ENCODE peak calls at places on chromosomes 3 and 15, in four cellular contexts. T is left ventricle myocardium inferior, M is RWPE1, H is ovary. R is an unnamed sample.

GRCh38 chr3:20185364-20185732 is 658 bp downstream of the SGO1 start:
- DNase-seq in T (no peak), M (no peak), H (no peak), R (peak; percentile 28)

GRCh38 chr15:45378149-45378912 is at the start of gene GATM:
- DNase-seq in T (peak; percentile 85), M (peak; percentile 82), H (peak; percentile 88), R (peak; percentile 55)

GRCh38 chr3:64111872-64112271 is 88.6 kb upstream of the PSMD6 start:
- DNase-seq in T (no peak), M (no peak), H (no peak), R (no peak)

GRCh38 chr3:101701696-101702634 is 15.4 kb upstream of the RPL24 start:
- DNase-seq in T (no peak), M (no peak), H (no peak), R (no peak)

GRCh38 chr15:55434989-55435825 is 26.9 kb downstream of the PIERCE2 start:
- DNase-seq in T (no peak), M (peak; percentile 42), H (no peak), R (peak; percentile 41)

GRCh38 chr3:159904455-159904854 is 84.2 kb upstream of the IL12A start:
- DNase-seq in T (no peak), M (no peak), H (no peak), R (no peak)

GRCh38 chr3:66761093-66761780 is 236.9 kb upstream of the KBTBD8 start:
- DNase-seq in T (no peak), M (no peak), H (no peak), R (no peak)

GRCh38 chr3:31906182-31906581 is 74.9 kb downstream of the OSBPL10 start:
- DNase-seq in T (no peak), M (peak; percentile 19), H (no peak), R (peak; percentile 53)

GRCh38 chr15:83108266-83109219 is 1.1 kb downstream of the TM6SF1 start:
- DNase-seq in T (peak; percentile 56), M (no peak), H (no peak), R (no peak)

GRCh38 chr3:74443102-74443501 is 171.4 kb downstream of the CNTN3 start:
- DNase-seq in T (no peak), M (peak; percentile 26), H (no peak), R (peak; percentile 84)

GRCh38 chr15:31758126-31758525 is 272.2 kb upstream of the CHRNA7 start:
- DNase-seq in T (peak; percentile 62), M (peak; percentile 44), H (peak; percentile 57), R (no peak)

GRCh38 chr3:129313415-129313982 is 34.8 kb downstream of the HMCES start:
- DNase-seq in T (no peak), M (no peak), H (peak; percentile 55), R (peak; percentile 35)

GRCh38 chr15:65612616-65612946 is 1.6 kb upstream of the INTS14 start:
- DNase-seq in T (no peak), M (no peak), H (no peak), R (no peak)

GRCh38 chr3:116423365-116423764 is 21.9 kb downstream of the LSAMP start:
- DNase-seq in T (no peak), M (no peak), H (no peak), R (no peak)

GRCh38 chr15:23064156-23064555 is 24.8 kb upstream of the TUBGCP5 start:
- DNase-seq in T (no peak), M (no peak), H (no peak), R (no peak)

GRCh38 chr3:169264711-169265110 is 398.8 kb downstream of the MECOM start:
- DNase-seq in T (peak; percentile 23), M (peak; percentile 9), H (no peak), R (no peak)

GRCh38 chr15:26967719-26968269 is 3.2 kb upstream of the GABRG3 start:
- DNase-seq in T (no peak), M (no peak), H (no peak), R (no peak)

GRCh38 chr15:62110000-62110851 is 43.4 kb downstream of the C2CD4A start:
- DNase-seq in T (no peak), M (peak; percentile 69), H (no peak), R (peak; percentile 48)

GRCh38 chr3:151580592-151580991 is 119.7 kb upstream of the IGSF10 start:
- DNase-seq in T (no peak), M (no peak), H (no peak), R (peak; percentile 57)

GRCh38 chr3:171419457-171419856 is 40.7 kb downstream of the TNIK start:
- DNase-seq in T (no peak), M (no peak), H (no peak), R (no peak)

GRCh38 chr15:70447927-70448698 is 315.2 kb downstream of the UACA start:
- DNase-seq in T (peak; percentile 26), M (no peak), H (no peak), R (no peak)

GRCh38 chr3:132343018-132343612 is 25.9 kb downstream of the ACP3 start:
- DNase-seq in T (no peak), M (peak; percentile 30), H (no peak), R (no peak)

GRCh38 chr3:166444756-166445155 is 607.5 kb upstream of the BCHE start:
- DNase-seq in T (no peak), M (peak; percentile 56), H (no peak), R (peak; percentile 64)

GRCh38 chr3:57512174-57512573 is 32.0 kb downstream of the DNAH12 start:
- DNase-seq in T (no peak), M (no peak), H (no peak), R (peak; percentile 16)

GRCh38 chr3:52684184-52684583 is 1.5 kb downstream of the PBRM1 start:
- DNase-seq in T (no peak), M (no peak), H (no peak), R (no peak)
- H3K27ac ChIP-seq in T (peak overlapping the region; percentile 99), M (no peak overlapping the region), H (no peak overlapping the region), R (no peak overlapping the region)

GRCh38 chr3:142725352-142725739 is 1.5 kb downstream of the TRPC1 start:
- DNase-seq in T (no peak), M (no peak), H (no peak), R (no peak)

GRCh38 chr3:142723968-142724681 is at the start of gene TRPC1:
- DNase-seq in T (peak; percentile 72), M (peak; percentile 89), H (peak; percentile 80), R (peak; percentile 69)

GRCh38 chr3:142726017-142726416 is 2.2 kb downstream of the TRPC1 start:
- DNase-seq in T (no peak), M (no peak), H (no peak), R (no peak)

GRCh38 chr3:142724682-142725351 is 983 bp downstream of the TRPC1 start:
- DNase-seq in T (peak; percentile 39), M (peak; percentile 34), H (peak; percentile 68), R (peak; percentile 34)

GRCh38 chr3:142723665-142723967 is 218 bp upstream of the TRPC1 start:
- DNase-seq in T (no peak), M (no peak), H (no peak), R (no peak)
- H3K27ac ChIP-seq in T (peak overlapping the region; percentile 98), M (peak overlapping the region; percentile 85), H (no peak overlapping the region), R (no peak overlapping the region)

DNA sequence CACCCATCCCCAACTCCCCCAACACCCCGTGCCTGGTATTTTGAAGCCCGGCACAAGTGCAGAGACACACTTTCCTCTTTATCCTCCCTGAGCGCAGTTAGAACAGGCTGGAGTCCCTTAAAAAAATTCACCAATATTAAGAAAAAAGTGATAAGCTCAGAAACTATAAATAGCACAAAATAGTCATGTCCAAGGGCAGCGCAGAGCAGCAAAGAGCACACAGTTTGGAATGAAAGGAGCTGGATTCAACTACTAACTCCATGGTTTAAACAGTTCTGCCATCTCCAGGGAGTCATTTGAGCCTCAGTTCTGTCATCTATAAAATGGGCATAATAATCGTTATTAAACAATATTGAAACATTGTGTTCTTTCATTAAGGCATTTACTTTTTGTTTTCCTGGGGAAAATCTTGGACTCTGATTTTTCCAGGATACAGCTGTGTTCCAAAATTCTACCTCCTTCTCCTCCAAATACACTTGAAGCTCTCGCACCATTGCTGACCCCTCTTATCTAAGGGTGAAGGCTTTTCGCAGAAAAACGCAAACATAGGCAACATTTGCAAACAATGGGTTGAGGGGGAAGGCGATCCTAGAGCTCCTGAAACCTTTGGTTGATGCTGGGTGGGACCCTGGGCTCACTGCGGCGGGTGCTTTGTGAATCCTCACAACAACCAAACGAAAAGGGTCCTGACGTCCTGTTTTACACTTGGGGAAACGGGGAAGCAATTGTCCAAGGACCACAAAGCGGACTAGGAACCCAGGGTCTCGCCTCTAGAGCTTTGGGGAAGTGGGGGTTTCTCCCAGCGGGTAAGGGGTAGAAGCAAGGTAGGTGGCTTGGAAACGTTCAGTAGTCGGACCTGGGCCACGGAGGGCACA is 41.8 kb downstream of the EPHB3 start:
- DNase-seq in T (no peak), M (no peak), H (no peak), R (no peak)
- H3K27ac ChIP-seq in T (peak overlapping the region; percentile 25), M (peak overlapping the region; percentile 42), H (peak overlapping the region; percentile 60), R (peak overlapping the region; percentile 6)

GRCh38 chr3:14405886-14406238 is 3.5 kb downstream of the SLC6A6 start:
- DNase-seq in T (no peak), M (no peak), H (no peak), R (no peak)

GRCh38 chr3:14407203-14407602 is 4.8 kb downstream of the SLC6A6 start:
- DNase-seq in T (no peak), M (no peak), H (no peak), R (no peak)

GRCh38 chr3:14406336-14406735 is 3.9 kb downstream of the SLC6A6 start:
- DNase-seq in T (no peak), M (no peak), H (no peak), R (no peak)

GRCh38 chr3:14405120-14405885 is 2.9 kb downstream of the SLC6A6 start:
- DNase-seq in T (no peak), M (no peak), H (no peak), R (no peak)

DNA sequence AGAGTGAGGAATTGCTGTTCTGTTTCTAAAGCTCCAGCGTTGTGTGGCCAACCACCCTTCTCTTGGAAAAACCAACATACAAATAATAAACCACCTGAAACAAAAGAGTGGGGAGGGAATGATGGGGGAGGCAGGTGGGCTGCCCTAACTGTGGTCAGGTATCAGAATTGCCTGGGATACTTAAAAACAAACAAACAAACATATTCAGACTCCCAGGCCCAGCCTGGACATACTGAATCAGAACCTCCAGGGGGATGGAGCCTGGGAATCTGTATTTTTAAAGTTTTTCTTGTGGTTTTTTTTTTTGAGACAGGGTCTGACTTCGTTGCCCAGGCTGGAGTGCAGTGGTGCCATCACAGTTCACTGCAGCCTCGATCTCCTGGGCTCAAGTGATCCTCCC is 4.4 kb downstream of the SLC6A6 start:
- DNase-seq in T (no peak), M (no peak), H (no peak), R (no peak)
- H3K27ac ChIP-seq in T (peak overlapping the region; percentile 28), M (no peak overlapping the region), H (no peak overlapping the region), R (no peak overlapping the region)

GRCh38 chr3:49017978-49018706 is at the start of gene DALRD3:
- DNase-seq in T (peak; percentile 61), M (no peak), H (peak; percentile 80), R (no peak)

GRCh38 chr3:49017229-49017615 is 1.2 kb downstream of the DALRD3 start:
- DNase-seq in T (no peak), M (no peak), H (no peak), R (no peak)

GRCh38 chr3:49016414-49017228 is 1.8 kb downstream of the DALRD3 start:
- DNase-seq in T (no peak), M (no peak), H (no peak), R (no peak)

GRCh38 chr3:49018707-49019006 is 277 bp upstream of the DALRD3 start:
- DNase-seq in T (no peak), M (no peak), H (no peak), R (no peak)

GRCh38 chr3:49017646-49017977 is 768 bp downstream of the DALRD3 start:
- DNase-seq in T (no peak), M (no peak), H (no peak), R (no peak)
- H3K27ac ChIP-seq in T (peak overlapping the region; percentile 74), M (peak overlapping the region; percentile 98), H (no peak overlapping the region), R (no peak overlapping the region)

GRCh38 chr3:167811071-167811470 is 75.5 kb downstream of the SERPINI1 start:
- DNase-seq in T (no peak), M (no peak), H (no peak), R (no peak)
- H3K27ac ChIP-seq in T (peak overlapping the region; percentile 18), M (no peak overlapping the region), H (no peak overlapping the region), R (no peak overlapping the region)

R was measured in foreskin keratinocyte.